ENCODE peak calls at places on chromosomes 2 and 18, in ten cellular contexts. D, M, R, U, A, L, Q, H, E and X are unnamed samples.

GRCh38 chr2:41496908-41497307 is 550.9 kb upstream of the PKDCC start:
- DNase-seq in D (no peak), M (peak; percentile 2), R (no peak), U (no peak), A (no peak), L (peak; percentile 21), Q (peak; percentile 1), H (no peak), E (no peak), X (peak; percentile 11)

GRCh38 chr2:196242131-196242620 is 70.8 kb upstream of the STK17B start:
- DNase-seq in D (peak; percentile 76), M (peak; percentile 11), R (no peak), U (no peak), A (no peak), L (no peak), Q (peak; percentile 96), H (no peak), E (peak; percentile 52), X (peak; percentile 78)

GRCh38 chr2:10909050-10909995 is 2.4 kb upstream of the KCNF1 start:
- DNase-seq in D (no peak), M (peak; percentile 28), R (no peak), U (no peak), A (no peak), L (peak; percentile 42), Q (no peak), H (no peak), E (no peak), X (peak; percentile 12)

GRCh38 chr2:1310202-1310601 is 103.1 kb upstream of the TPO start:
- DNase-seq in D (no peak), M (no peak), R (no peak), U (no peak), A (no peak), L (no peak), Q (no peak), H (no peak), E (no peak), X (no peak)

GRCh38 chr2:164697688-164698290 is 76.5 kb upstream of the GRB14 start:
- DNase-seq in D (no peak), M (peak; percentile 54), R (no peak), U (no peak), A (no peak), L (peak; percentile 51), Q (peak; percentile 27), H (no peak), E (no peak), X (no peak)

GRCh38 chr2:46993501-46993900 is 77.9 kb upstream of the MCFD2 start:
- DNase-seq in D (no peak), M (no peak), R (no peak), U (no peak), A (no peak), L (no peak), Q (no peak), H (no peak), E (no peak), X (no peak)

GRCh38 chr2:130372055-130372832 is 16.4 kb downstream of the PTPN18 start:
- DNase-seq in D (peak; percentile 48), M (no peak), R (peak; percentile 91), U (peak; percentile 66), A (peak; percentile 93), L (peak; percentile 90), Q (peak; percentile 58), H (peak; percentile 52), E (peak; percentile 59), X (peak; percentile 93)

GRCh38 chr2:187547353-187547979 is 6.8 kb downstream of the TFPI start:
- DNase-seq in D (no peak), M (peak; percentile 96), R (peak; percentile 47), U (peak; percentile 98), A (peak; percentile 80), L (peak; percentile 96), Q (peak; percentile 93), H (peak; percentile 81), E (peak; percentile 97), X (no peak)

GRCh38 chr2:85165291-85165690 is 32.1 kb downstream of the TCF7L1 start:
- DNase-seq in D (no peak), M (no peak), R (no peak), U (no peak), A (no peak), L (no peak), Q (no peak), H (no peak), E (no peak), X (no peak)

GRCh38 chr2:230924470-230925341 is at the start of gene GPR55:
- DNase-seq in D (no peak), M (no peak), R (peak; percentile 15), U (no peak), A (no peak), L (no peak), Q (no peak), H (no peak), E (no peak), X (peak; percentile 85)

GRCh38 chr18:62442391-62442790 is 80.4 kb upstream of the ZCCHC2 start:
- DNase-seq in D (no peak), M (no peak), R (no peak), U (no peak), A (no peak), L (no peak), Q (no peak), H (no peak), E (no peak), X (no peak)

GRCh38 chr2:134711622-134712125 is 7.1 kb downstream of the TMEM163 start:
- DNase-seq in D (no peak), M (no peak), R (no peak), U (no peak), A (no peak), L (no peak), Q (no peak), H (no peak), E (no peak), X (no peak)

GRCh38 chr2:135494503-135494902 is 36.5 kb downstream of the ZRANB3 start:
- DNase-seq in D (no peak), M (no peak), R (no peak), U (peak; percentile 20), A (no peak), L (no peak), Q (peak; percentile 25), H (no peak), E (no peak), X (no peak)

GRCh38 chr18:78979682-78980278 is at the start of gene SALL3:
- DNase-seq in D (no peak), M (no peak), R (no peak), U (no peak), A (no peak), L (no peak), Q (no peak), H (no peak), E (no peak), X (no peak)

GRCh38 chr2:64328415-64328722 is 125.6 kb upstream of the LGALSL start:
- DNase-seq in D (no peak), M (no peak), R (peak; percentile 28), U (no peak), A (peak; percentile 53), L (no peak), Q (no peak), H (no peak), E (no peak), X (peak; percentile 66)

GRCh38 chr2:64326578-64327050 is 127.3 kb upstream of the LGALSL start:
- DNase-seq in D (no peak), M (no peak), R (no peak), U (no peak), A (no peak), L (no peak), Q (no peak), H (no peak), E (no peak), X (no peak)

GRCh38 chr2:64327129-64327509 is 126.8 kb upstream of the LGALSL start:
- DNase-seq in D (no peak), M (peak; percentile 89), R (no peak), U (no peak), A (no peak), L (peak; percentile 29), Q (peak; percentile 79), H (no peak), E (no peak), X (no peak)

GRCh38 chr2:64325852-64326577 is 127.9 kb upstream of the LGALSL start:
- DNase-seq in D (peak; percentile 92), M (no peak), R (no peak), U (no peak), A (no peak), L (no peak), Q (no peak), H (no peak), E (no peak), X (peak; percentile 97)

GRCh38 chr2:64327510-64328414 is 126.2 kb upstream of the LGALSL start:
- DNase-seq in D (no peak), M (peak; percentile 30), R (peak; percentile 49), U (no peak), A (no peak), L (peak; percentile 40), Q (peak; percentile 33), H (no peak), E (peak; percentile 24), X (peak; percentile 71)
- TF ChIP-seq CTCF in D (peak; percentile 40), M (peak; percentile 51), R (peak; percentile 61), U (peak; percentile 65), A (peak; percentile 71), L (peak; percentile 38), Q (peak; percentile 65), H (peak; percentile 38), E (peak; percentile 29), X (peak; percentile 42)

GRCh38 chr2:181984060-181984459 is 1.6 kb upstream of the PPP1R1C start:
- DNase-seq in D (no peak), M (no peak), R (no peak), U (no peak), A (no peak), L (no peak), Q (no peak), H (no peak), E (no peak), X (no peak)
- H3K4me3 ChIP-seq in D (no peak overlapping the region), M (no peak overlapping the region), R (no peak overlapping the region), U (no peak overlapping the region), A (no peak overlapping the region), L (no peak overlapping the region), Q (no peak overlapping the region), H (no peak overlapping the region), E (no peak overlapping the region), X (no peak overlapping the region)

DNA sequence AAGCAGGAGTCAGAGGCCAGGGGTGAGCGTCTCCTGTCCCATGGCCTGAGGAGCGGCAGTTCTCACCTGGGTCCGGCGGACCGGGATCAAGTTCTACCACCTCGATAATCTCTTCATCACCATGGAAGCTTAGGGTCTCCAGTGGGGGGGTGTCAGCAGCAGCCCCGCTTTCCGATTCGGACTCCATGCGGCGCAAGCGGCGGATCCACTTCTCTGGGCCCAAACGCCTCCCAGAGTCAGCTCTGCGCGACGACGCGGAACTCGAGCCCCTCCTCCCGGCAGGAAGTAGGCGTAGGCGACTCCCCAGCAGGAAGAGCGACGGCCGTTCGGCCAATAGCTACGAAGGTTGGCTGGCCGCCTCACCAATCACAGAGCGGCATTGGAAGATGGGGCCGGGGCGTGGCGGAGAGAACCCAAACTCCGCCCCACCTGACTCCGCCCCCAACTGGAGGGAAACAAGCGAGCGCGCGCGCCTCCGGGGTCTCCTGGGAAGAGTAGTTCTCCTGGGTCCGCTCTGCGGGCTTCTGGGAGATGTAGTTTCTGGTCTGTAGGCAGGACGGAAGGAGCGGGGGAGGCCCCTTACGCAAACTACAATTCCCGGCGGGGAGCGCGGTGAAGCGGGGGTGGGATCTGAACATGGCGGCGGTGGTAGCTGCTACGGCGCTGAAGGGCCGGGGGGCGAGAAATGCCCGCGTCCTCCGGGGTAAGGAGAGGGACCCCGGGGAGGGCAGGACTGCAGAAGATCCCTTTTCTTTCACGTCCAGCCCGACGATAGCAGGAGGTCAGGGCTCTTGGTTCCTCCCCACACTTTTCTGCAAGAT is at the start of the genes AAMP and PNKD:
- DNase-seq in D (peak; percentile 95), M (peak; percentile 99), R (peak; percentile 100), U (peak; percentile 99), A (peak; percentile 100), L (peak; percentile 99), Q (peak; percentile 94), H (peak; percentile 99), E (peak; percentile 97), X (peak; percentile 100)
- TF ChIP-seq CTCF in D (no peak), M (peak; percentile 12), R (no peak), U (no peak), A (peak; percentile 45), L (no peak), Q (peak; percentile 14), H (peak; percentile 26), E (no peak), X (no peak)

GRCh38 chr2:30191107-30191506 is 40.2 kb upstream of the LBH start:
- DNase-seq in D (no peak), M (no peak), R (no peak), U (no peak), A (no peak), L (no peak), Q (no peak), H (no peak), E (no peak), X (no peak)
- H3K4me3 ChIP-seq in D (no peak overlapping the region), M (no peak overlapping the region), R (no peak overlapping the region), U (no peak overlapping the region), A (no peak overlapping the region), L (no peak overlapping the region), Q (no peak overlapping the region), H (no peak overlapping the region), E (no peak overlapping the region), X (no peak overlapping the region)